ENCODE peak calls at places on chromosomes 1 and 21, in six cellular contexts. One of them, this sample, is unnamed.

GRCh38 chr1:82517586-82517985 is 716.9 kb downstream of the ADGRL2 start:
- DNase-seq in GM23248: peak; percentile 14
- DNase-seq in mammary epithelial cell: no peak
- DNase-seq in astrocyte: peak; percentile 2
- DNase-seq in H9: peak; percentile 62
- DNase-seq in OCI-LY7: no peak
- DNase-seq in this sample: no peak

GRCh38 chr1:168520832-168521231 is 23.0 kb downstream of the XCL2 start:
- DNase-seq in OCI-LY7: no peak
- DNase-seq in GM23248: no peak
- DNase-seq in astrocyte: no peak
- DNase-seq in mammary epithelial cell: no peak
- DNase-seq in H9: no peak
- DNase-seq in this sample: no peak

GRCh38 chr1:232183802-232184201 is 446.1 kb downstream of the SIPA1L2 start:
- DNase-seq in astrocyte: no peak
- DNase-seq in mammary epithelial cell: no peak
- DNase-seq in H9: no peak
- DNase-seq in GM23248: no peak
- DNase-seq in OCI-LY7: peak; percentile 4
- DNase-seq in this sample: no peak

GRCh38 chr1:157659576-157660247 is 40.9 kb downstream of the FCRL3 start:
- DNase-seq in mammary epithelial cell: no peak
- DNase-seq in GM23248: no peak
- DNase-seq in H9: no peak
- DNase-seq in astrocyte: no peak
- DNase-seq in OCI-LY7: peak; percentile 58
- DNase-seq in this sample: no peak

GRCh38 chr1:13775446-13775845 is 75.5 kb downstream of the PRDM2 start:
- DNase-seq in H9: no peak
- DNase-seq in OCI-LY7: no peak
- DNase-seq in mammary epithelial cell: no peak
- DNase-seq in astrocyte: no peak
- DNase-seq in GM23248: peak; percentile 58
- DNase-seq in this sample: no peak

GRCh38 chr1:102550729-102551384 is 554.1 kb upstream of the OLFM3 start:
- DNase-seq in astrocyte: no peak
- DNase-seq in OCI-LY7: peak; percentile 46
- DNase-seq in H9: peak; percentile 90
- DNase-seq in GM23248: peak; percentile 62
- DNase-seq in mammary epithelial cell: peak; percentile 22
- DNase-seq in this sample: peak; percentile 34

GRCh38 chr1:53409695-53410094 is 49.5 kb upstream of the DMRTB1 start:
- DNase-seq in mammary epithelial cell: no peak
- DNase-seq in OCI-LY7: no peak
- DNase-seq in GM23248: no peak
- DNase-seq in H9: no peak
- DNase-seq in astrocyte: no peak
- DNase-seq in this sample: no peak

GRCh38 chr1:72284084-72284397 is 1.7 kb upstream of the NEGR1 start:
- DNase-seq in mammary epithelial cell: no peak
- DNase-seq in OCI-LY7: no peak
- DNase-seq in astrocyte: no peak
- DNase-seq in GM23248: no peak
- DNase-seq in H9: peak; percentile 64
- DNase-seq in this sample: peak; percentile 31

GRCh38 chr1:1123581-1124507 is 8.0 kb upstream of the C1orf159 start:
- DNase-seq in astrocyte: no peak
- DNase-seq in GM23248: peak; percentile 71
- DNase-seq in H9: no peak
- DNase-seq in OCI-LY7: no peak
- DNase-seq in mammary epithelial cell: no peak
- DNase-seq in this sample: no peak

GRCh38 chr1:174243451-174244000 is 84.2 kb downstream of the RABGAP1L start:
- DNase-seq in astrocyte: peak; percentile 37
- DNase-seq in GM23248: no peak
- DNase-seq in H9: no peak
- DNase-seq in mammary epithelial cell: no peak
- DNase-seq in OCI-LY7: no peak
- DNase-seq in this sample: no peak

GRCh38 chr1:39481289-39481688 is 10.1 kb upstream of the BMP8A start:
- DNase-seq in mammary epithelial cell: no peak
- DNase-seq in GM23248: no peak
- DNase-seq in H9: no peak
- DNase-seq in OCI-LY7: no peak
- DNase-seq in astrocyte: no peak
- DNase-seq in this sample: no peak

GRCh38 chr1:226100436-226101347 is 38.2 kb downstream of the H3-3A start:
- DNase-seq in mammary epithelial cell: no peak
- DNase-seq in GM23248: peak; percentile 38
- DNase-seq in astrocyte: peak; percentile 46
- DNase-seq in H9: no peak
- DNase-seq in OCI-LY7: peak; percentile 40
- DNase-seq in this sample: peak; percentile 82

GRCh38 chr1:219837994-219838294 is 90.4 kb downstream of the SLC30A10 start:
- DNase-seq in H9: no peak
- DNase-seq in mammary epithelial cell: no peak
- DNase-seq in OCI-LY7: no peak
- DNase-seq in astrocyte: no peak
- DNase-seq in GM23248: no peak
- DNase-seq in this sample: no peak

GRCh38 chr1:204407314-204407971 is 4.2 kb downstream of the PPP1R15B start:
- DNase-seq in OCI-LY7: no peak
- DNase-seq in astrocyte: no peak
- DNase-seq in mammary epithelial cell: no peak
- DNase-seq in GM23248: peak; percentile 30
- DNase-seq in H9: no peak
- DNase-seq in this sample: no peak

GRCh38 chr21:42376338-42376982 is 10.1 kb upstream of the TFF1 start:
- DNase-seq in H9: peak; percentile 53
- DNase-seq in GM23248: peak; percentile 17
- DNase-seq in OCI-LY7: no peak
- DNase-seq in astrocyte: no peak
- DNase-seq in mammary epithelial cell: no peak
- DNase-seq in this sample: no peak

GRCh38 chr1:30407862-30408580 is 315.4 kb downstream of the MATN1 start:
- DNase-seq in GM23248: peak; percentile 50
- DNase-seq in mammary epithelial cell: no peak
- DNase-seq in astrocyte: peak; percentile 77
- DNase-seq in H9: peak; percentile 5
- DNase-seq in OCI-LY7: no peak
- DNase-seq in this sample: no peak

GRCh38 chr1:165717918-165718515 is 19.7 kb upstream of the ALDH9A1 start:
- DNase-seq in H9: peak; percentile 56
- DNase-seq in astrocyte: peak; percentile 47
- DNase-seq in mammary epithelial cell: peak; percentile 52
- DNase-seq in GM23248: peak; percentile 74
- DNase-seq in OCI-LY7: peak; percentile 74
- DNase-seq in this sample: peak; percentile 43

GRCh38 chr21:44261675-44262295 is at the start of gene DNMT3L:
- DNase-seq in OCI-LY7: no peak
- DNase-seq in H9: no peak
- DNase-seq in GM23248: no peak
- DNase-seq in mammary epithelial cell: no peak
- DNase-seq in astrocyte: no peak
- DNase-seq in this sample: no peak

GRCh38 chr1:8571200-8571984 is 246.0 kb downstream of the RERE start:
- DNase-seq in GM23248: peak; percentile 77
- DNase-seq in OCI-LY7: peak; percentile 64
- DNase-seq in astrocyte: peak; percentile 32
- DNase-seq in H9: no peak
- DNase-seq in mammary epithelial cell: peak; percentile 24
- DNase-seq in this sample: peak; percentile 49

GRCh38 chr1:203860396-203860951 is 925 bp upstream of the SNRPE start:
- DNase-seq in H9: peak; percentile 34
- DNase-seq in OCI-LY7: no peak
- DNase-seq in GM23248: peak; percentile 81
- DNase-seq in mammary epithelial cell: peak; percentile 94
- DNase-seq in astrocyte: peak; percentile 60
- DNase-seq in this sample: no peak

GRCh38 chr21:43864806-43865470 is at the start of gene AGPAT3:
- DNase-seq in OCI-LY7: peak; percentile 41
- DNase-seq in GM23248: peak; percentile 51
- DNase-seq in astrocyte: no peak
- DNase-seq in mammary epithelial cell: no peak
- DNase-seq in H9: no peak
- DNase-seq in this sample: peak; percentile 5

GRCh38 chr1:62237361-62237760 is 42.7 kb downstream of the L1TD1 start:
- DNase-seq in OCI-LY7: no peak
- DNase-seq in H9: no peak
- DNase-seq in astrocyte: no peak
- DNase-seq in mammary epithelial cell: peak; percentile 44
- DNase-seq in GM23248: peak; percentile 54
- DNase-seq in this sample: peak; percentile 4

GRCh38 chr1:62240651-62241050 is 46.0 kb downstream of the L1TD1 start:
- DNase-seq in astrocyte: no peak
- DNase-seq in GM23248: no peak
- DNase-seq in mammary epithelial cell: no peak
- DNase-seq in H9: no peak
- DNase-seq in OCI-LY7: no peak
- DNase-seq in this sample: no peak

GRCh38 chr1:62238507-62238906 is 43.9 kb downstream of the L1TD1 start:
- DNase-seq in mammary epithelial cell: no peak
- DNase-seq in astrocyte: no peak
- DNase-seq in OCI-LY7: no peak
- DNase-seq in H9: no peak
- DNase-seq in GM23248: no peak
- DNase-seq in this sample: peak; percentile 35

GRCh38 chr1:62235576-62235975 is 40.9 kb downstream of the L1TD1 start:
- DNase-seq in astrocyte: no peak
- DNase-seq in OCI-LY7: no peak
- DNase-seq in mammary epithelial cell: no peak
- DNase-seq in H9: no peak
- DNase-seq in GM23248: peak; percentile 51
- DNase-seq in this sample: no peak

GRCh38 chr1:62237950-62238374 is 43.3 kb downstream of the L1TD1 start:
- DNase-seq in H9: no peak
- DNase-seq in mammary epithelial cell: no peak
- DNase-seq in astrocyte: no peak
- DNase-seq in GM23248: no peak
- DNase-seq in OCI-LY7: no peak
- DNase-seq in this sample: peak; percentile 81
- H2AFZ ChIP-seq in H9: no peak overlapping the region
- H2AFZ ChIP-seq in mammary epithelial cell: no peak overlapping the region
- H2AFZ ChIP-seq in astrocyte: no peak overlapping the region
- H2AFZ ChIP-seq in GM23248: no peak overlapping the region
- H2AFZ ChIP-seq in OCI-LY7: no peak overlapping the region
- H2AFZ ChIP-seq in this sample: no peak overlapping the region

GRCh38 chr1:95733031-95733430 is 499.0 kb downstream of the RWDD3 start:
- DNase-seq in OCI-LY7: no peak
- DNase-seq in GM23248: peak; percentile 29
- DNase-seq in mammary epithelial cell: no peak
- DNase-seq in astrocyte: no peak
- DNase-seq in H9: no peak
- DNase-seq in this sample: no peak
- H2AFZ ChIP-seq in OCI-LY7: no peak overlapping the region
- H2AFZ ChIP-seq in GM23248: no peak overlapping the region
- H2AFZ ChIP-seq in mammary epithelial cell: no peak overlapping the region
- H2AFZ ChIP-seq in astrocyte: no peak overlapping the region
- H2AFZ ChIP-seq in H9: no peak overlapping the region
- H2AFZ ChIP-seq in this sample: no peak overlapping the region

DNA sequence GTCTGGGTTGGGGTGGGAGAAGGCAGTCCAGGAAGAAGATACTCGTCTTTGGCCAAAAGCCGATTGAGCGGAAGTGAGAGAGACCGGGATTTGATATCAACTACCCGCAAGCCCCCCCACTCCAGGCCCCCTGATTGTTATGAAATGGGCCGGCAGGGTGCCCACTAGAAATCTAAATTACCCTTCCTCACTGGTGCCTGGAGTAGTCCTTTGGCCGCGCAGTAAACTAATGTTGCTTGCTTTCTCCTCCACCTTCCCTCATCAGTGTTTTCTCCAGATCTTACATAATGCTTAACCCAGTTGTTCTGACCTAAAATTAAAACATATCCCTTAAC is 119.2 kb upstream of the BARHL2 start:
- DNase-seq in astrocyte: no peak
- DNase-seq in GM23248: no peak
- DNase-seq in OCI-LY7: no peak
- DNase-seq in H9: no peak
- DNase-seq in mammary epithelial cell: no peak
- DNase-seq in this sample: no peak
- H2AFZ ChIP-seq in astrocyte: peak overlapping the region; percentile 32
- H2AFZ ChIP-seq in GM23248: peak overlapping the region; percentile 49
- H2AFZ ChIP-seq in OCI-LY7: no peak overlapping the region
- H2AFZ ChIP-seq in H9: no peak overlapping the region
- H2AFZ ChIP-seq in mammary epithelial cell: no peak overlapping the region
- H2AFZ ChIP-seq in this sample: no peak overlapping the region

DNA sequence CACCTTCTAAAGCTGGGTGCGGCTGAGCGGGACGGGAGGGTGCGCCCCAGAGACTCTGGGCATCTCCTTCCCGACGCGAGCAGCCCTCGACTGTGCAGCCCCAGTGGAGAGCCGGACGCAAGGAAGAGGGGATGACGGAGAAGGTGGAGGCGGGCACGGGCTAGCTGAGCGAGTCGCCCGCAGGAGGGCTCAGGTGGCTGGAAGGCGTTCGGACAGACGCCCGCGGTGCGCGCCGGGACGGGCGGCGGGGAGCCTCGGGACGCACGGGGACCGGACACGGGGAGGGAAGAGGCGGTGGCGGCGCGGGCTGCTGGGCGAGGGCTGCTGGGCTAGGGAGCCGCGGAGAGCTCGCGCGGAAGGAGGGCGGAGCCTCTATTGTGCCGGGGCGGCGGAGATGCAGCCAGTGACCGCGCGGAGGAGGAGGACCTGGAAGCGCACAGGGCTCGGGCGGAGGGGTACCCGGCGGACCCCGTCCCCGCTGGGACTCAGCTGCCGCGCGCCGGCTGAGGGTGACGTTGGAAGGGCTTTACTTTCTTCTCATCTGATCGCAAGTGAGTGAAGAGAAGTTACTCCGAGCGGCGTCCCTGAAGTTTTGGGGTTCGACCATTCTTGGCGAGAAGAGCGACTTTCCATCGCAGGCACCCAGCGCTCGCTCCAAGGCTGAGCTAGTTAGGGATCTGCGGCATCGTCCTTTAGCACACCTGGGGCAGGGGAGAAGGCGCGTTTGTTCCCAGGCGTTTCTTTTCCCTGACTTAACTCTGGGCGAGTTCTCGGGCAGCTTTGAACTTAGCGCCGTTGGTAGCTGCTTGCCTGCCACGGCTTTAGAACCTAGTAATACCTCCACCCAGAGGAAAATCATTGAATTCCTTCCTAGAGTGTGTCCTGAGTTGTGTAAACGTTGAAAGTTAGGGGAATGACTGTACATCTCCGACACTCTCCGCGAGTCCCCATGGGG is at the start of gene OLFML2B:
- DNase-seq in H9: peak; percentile 81
- DNase-seq in GM23248: peak; percentile 94
- DNase-seq in astrocyte: peak; percentile 78
- DNase-seq in OCI-LY7: no peak
- DNase-seq in mammary epithelial cell: peak; percentile 78
- DNase-seq in this sample: no peak
- H2AFZ ChIP-seq in H9: no peak within 1 kb of the TSS
- H2AFZ ChIP-seq in GM23248: peak within 1 kb of the TSS; percentile 87
- H2AFZ ChIP-seq in astrocyte: peak within 1 kb of the TSS; percentile 95
- H2AFZ ChIP-seq in OCI-LY7: no peak within 1 kb of the TSS
- H2AFZ ChIP-seq in mammary epithelial cell: peak within 1 kb of the TSS; percentile 99
- H2AFZ ChIP-seq in this sample: peak within 1 kb of the TSS; percentile 50

GRCh38 chr1:11697893-11698210 is 6.3 kb downstream of the DRAXIN start:
- DNase-seq in mammary epithelial cell: no peak
- DNase-seq in H9: no peak
- DNase-seq in astrocyte: no peak
- DNase-seq in OCI-LY7: no peak
- DNase-seq in GM23248: no peak
- DNase-seq in this sample: no peak
- H2AFZ ChIP-seq in mammary epithelial cell: no peak overlapping the region
- H2AFZ ChIP-seq in H9: no peak overlapping the region
- H2AFZ ChIP-seq in astrocyte: no peak overlapping the region
- H2AFZ ChIP-seq in OCI-LY7: no peak overlapping the region
- H2AFZ ChIP-seq in GM23248: no peak overlapping the region
- H2AFZ ChIP-seq in this sample: no peak overlapping the region

This sample was measured in trophoblast cell.